ENCODE peak calls at places on chromosomes 1 and 21, in five cellular contexts. X is transverse colon, G is progenitor cell of endocrine pancreas, W is PC-3, L is body of pancreas. J is an unnamed sample.

GRCh38 chr1:29029652-29030051 is 94.1 kb downstream of the TMEM200B start:
- DNase-seq in X (no peak), G (no peak), W (no peak), L (no peak), J (no peak)

GRCh38 chr1:12530462-12531168 is 87.4 kb downstream of the DHRS3 start:
- DNase-seq in X (no peak), G (no peak), W (no peak), L (no peak), J (no peak)

GRCh38 chr1:79777481-79778219 is 771.1 kb upstream of the ADGRL4 start:
- DNase-seq in X (no peak), G (no peak), W (no peak), L (no peak), J (no peak)

GRCh38 chr1:111197598-111198289 is 2.7 kb downstream of the DENND2D start:
- DNase-seq in X (no peak), G (no peak), W (peak; percentile 38), L (no peak), J (no peak)

GRCh38 chr1:21490774-21491482 is 18.3 kb upstream of the ALPL start:
- DNase-seq in X (peak; percentile 21), G (no peak), W (peak; percentile 78), L (no peak), J (no peak)

GRCh38 chr1:205354259-205354904 is 2.3 kb downstream of the KLHDC8A start:
- DNase-seq in X (peak; percentile 62), G (peak; percentile 36), W (peak; percentile 84), L (peak; percentile 71), J (no peak)

GRCh38 chr1:188364927-188365449 is 1536.2 kb downstream of the PLA2G4A start:
- DNase-seq in X (no peak), G (no peak), W (no peak), L (no peak), J (no peak)

GRCh38 chr1:203593723-203594122 is 32.9 kb upstream of the ATP2B4 start:
- DNase-seq in X (peak; percentile 56), G (no peak), W (peak; percentile 69), L (peak; percentile 40), J (peak; percentile 67)

GRCh38 chr1:196355206-196355786 is 252.9 kb downstream of the KCNT2 start:
- DNase-seq in X (no peak), G (no peak), W (peak; percentile 33), L (no peak), J (no peak)

GRCh38 chr1:52264530-52265115 is 101.4 kb downstream of the CC2D1B start:
- DNase-seq in X (no peak), G (no peak), W (no peak), L (no peak), J (no peak)

GRCh38 chr1:226497991-226498689 is 50.4 kb upstream of the STUM start:
- DNase-seq in X (no peak), G (no peak), W (no peak), L (no peak), J (no peak)

GRCh38 chr21:23384679-23385078 is 2222.6 kb downstream of the MRPL39 start:
- DNase-seq in X (no peak), G (no peak), W (no peak), L (no peak), J (no peak)

GRCh38 chr1:98046031-98046641 is 125.3 kb upstream of the DPYD start:
- DNase-seq in X (no peak), G (no peak), W (no peak), L (no peak), J (no peak)

GRCh38 chr1:54800899-54801759 is at the start of gene TTC22:
- DNase-seq in X (peak; percentile 88), G (peak; percentile 41), W (peak; percentile 73), L (peak; percentile 79), J (no peak)

GRCh38 chr1:100928128-100928527 is 32.2 kb downstream of the SLC30A7 start:
- DNase-seq in X (no peak), G (no peak), W (no peak), L (no peak), J (no peak)

GRCh38 chr1:230279583-230279945 is 146.6 kb downstream of the PGBD5 start:
- DNase-seq in X (no peak), G (no peak), W (no peak), L (peak; percentile 13), J (no peak)

GRCh38 chr1:217881607-217882332 is 250.6 kb downstream of the SPATA17 start:
- DNase-seq in X (no peak), G (no peak), W (peak; percentile 45), L (no peak), J (no peak)

GRCh38 chr21:42685036-42685435 is 31.6 kb downstream of the PDE9A start:
- DNase-seq in X (no peak), G (no peak), W (no peak), L (no peak), J (no peak)
- TF ChIP-seq CTCF in X (no peak), G (no peak), W (no peak), L (no peak), J (no peak)

DNA sequence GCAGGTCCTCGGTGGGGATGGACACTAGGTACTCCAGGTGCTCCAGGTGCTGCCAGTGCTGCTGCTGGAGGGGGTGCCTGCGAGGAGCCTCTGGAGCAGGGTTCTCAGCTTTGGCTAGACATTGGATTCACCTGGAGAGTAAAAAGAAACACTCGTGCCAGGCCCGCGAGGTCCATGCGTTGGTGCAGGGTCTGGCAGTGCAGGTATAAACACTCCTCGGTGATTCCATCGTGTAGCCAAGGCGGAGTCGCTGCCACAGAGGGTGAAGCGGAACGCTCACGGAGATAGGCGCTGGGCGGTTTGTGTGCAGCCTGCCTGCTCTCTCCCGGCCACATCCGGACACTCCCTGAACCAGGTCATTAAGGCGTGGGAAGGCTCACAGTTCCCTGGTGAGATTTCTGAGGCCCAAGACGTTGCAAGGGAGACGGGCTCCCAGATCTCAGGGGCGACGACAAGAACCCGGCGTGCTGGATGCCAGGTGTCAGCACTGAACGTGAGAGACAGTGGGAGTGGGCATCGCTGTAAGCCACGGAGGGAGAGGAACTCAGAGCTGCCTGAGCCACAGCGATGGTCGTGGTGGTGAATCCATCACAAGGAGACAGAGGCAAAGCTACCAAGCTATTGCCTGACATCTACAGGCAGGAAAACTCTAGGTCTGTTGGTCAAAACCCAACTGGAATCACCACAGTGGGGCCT is 17.2 kb upstream of the SUMO3 start:
- DNase-seq in X (peak; percentile 38), G (no peak), W (no peak), L (no peak), J (no peak)
- TF ChIP-seq CTCF in X (no peak), G (no peak), W (no peak), L (no peak), J (no peak)

DNA sequence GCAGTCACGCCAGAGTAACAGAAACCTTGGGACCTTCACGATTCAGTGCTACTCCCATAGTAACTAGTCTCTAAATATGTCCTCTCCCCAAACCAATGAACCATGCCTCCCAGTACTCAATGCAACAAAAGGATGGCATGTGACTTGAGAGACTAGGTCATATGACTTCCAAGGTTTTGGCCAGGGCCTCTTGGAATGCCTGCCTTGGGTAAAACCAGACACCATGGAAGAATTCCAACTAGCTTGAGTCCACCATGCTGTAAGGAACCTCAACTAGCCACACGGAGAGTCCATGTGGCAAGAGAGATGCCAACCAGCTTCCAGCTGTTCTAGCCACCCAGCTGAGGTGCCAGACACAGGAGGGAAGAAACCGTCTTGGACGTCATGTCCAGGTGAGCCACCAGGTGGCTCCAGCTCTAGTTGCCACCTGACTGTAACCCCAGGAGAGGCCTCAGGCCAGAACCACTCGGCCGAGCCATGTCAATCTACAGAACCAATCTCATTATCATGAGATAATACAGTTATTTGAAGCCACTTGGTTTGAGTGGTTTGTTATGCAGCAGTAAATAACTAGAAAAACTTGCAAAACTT is 115.0 kb downstream of the SYF2 start:
- DNase-seq in X (peak; percentile 59), G (no peak), W (peak; percentile 66), L (no peak), J (no peak)
- TF ChIP-seq CTCF in X (peak; percentile 47), G (peak; percentile 39), W (peak; percentile 68), L (no peak), J (peak; percentile 19)

GRCh38 chr1:41811978-41812852 is 106.5 kb downstream of the HIVEP3 start:
- DNase-seq in X (peak; percentile 57), G (peak; percentile 24), W (peak; percentile 85), L (peak; percentile 62), J (no peak)
- TF ChIP-seq CTCF in X (peak; percentile 55), G (peak; percentile 73), W (peak; percentile 85), L (peak; percentile 51), J (peak; percentile 92)

GRCh38 chr1:26862781-26863676 is at the start of gene SFN:
- DNase-seq in X (peak; percentile 91), G (no peak), W (peak; percentile 98), L (peak; percentile 47), J (no peak)
- TF ChIP-seq CTCF in X (peak; percentile 77), G (peak; percentile 37), W (peak; percentile 91), L (peak; percentile 62), J (peak; percentile 22)

GRCh38 chr1:245155186-245156040 is 628 bp downstream of the KIF26B start:
- DNase-seq in X (no peak), G (no peak), W (peak; percentile 37), L (no peak), J (no peak)

GRCh38 chr1:245154429-245155185 is at the start of gene KIF26B:
- DNase-seq in X (no peak), G (peak; percentile 48), W (peak; percentile 56), L (peak; percentile 26), J (no peak)

GRCh38 chr1:245156041-245156735 is 1.4 kb downstream of the KIF26B start:
- DNase-seq in X (peak; percentile 84), G (peak; percentile 90), W (peak; percentile 89), L (peak; percentile 88), J (peak; percentile 78)

GRCh38 chr1:245153645-245154428 is 948 bp upstream of the KIF26B start:
- DNase-seq in X (no peak), G (peak; percentile 34), W (peak; percentile 12), L (peak; percentile 16), J (no peak)

GRCh38 chr1:245156736-245157505 is 2.1 kb downstream of the KIF26B start:
- DNase-seq in X (no peak), G (no peak), W (peak; percentile 12), L (no peak), J (no peak)
- TF ChIP-seq CTCF in X (no peak), G (no peak), W (no peak), L (no peak), J (peak; percentile 63)

GRCh38 chr1:31714442-31715096 is 10.8 kb upstream of the COL16A1 start:
- DNase-seq in X (peak; percentile 70), G (peak; percentile 26), W (peak; percentile 57), L (peak; percentile 29), J (no peak)
- TF ChIP-seq CTCF in X (peak; percentile 21), G (peak; percentile 52), W (peak; percentile 70), L (no peak), J (peak; percentile 23)

GRCh38 chr21:26766826-26767325 is 78.3 kb downstream of the ADAMTS1 start:
- DNase-seq in X (no peak), G (no peak), W (no peak), L (no peak), J (no peak)

GRCh38 chr21:26773058-26773457 is 72.2 kb downstream of the ADAMTS1 start:
- DNase-seq in X (no peak), G (no peak), W (no peak), L (no peak), J (no peak)

GRCh38 chr21:26769613-26770188 is 75.5 kb downstream of the ADAMTS1 start:
- DNase-seq in X (no peak), G (no peak), W (peak; percentile 63), L (no peak), J (no peak)
- TF ChIP-seq CTCF in X (peak; percentile 45), G (peak; percentile 67), W (peak; percentile 79), L (peak; percentile 39), J (peak; percentile 19)